ENCODE peak calls at places on chromosomes 12 and 14, in four cellular contexts. Y is fibroblast of lung, T is endothelial cell of umbilical vein, K is left ventricle myocardium inferior. U is an unnamed sample. For H3K4me1, the result is how much of the 10 kb centered on the place peaks cover.

GRCh38 chr14:102514987-102515733 is 5.6 kb upstream of the ANKRD9 start:
- DNase-seq in Y (no peak), T (no peak), K (no peak), U (no peak)

GRCh38 chr12:112546996-112547395 is 128.2 kb downstream of the PTPN11 start:
- DNase-seq in Y (no peak), T (no peak), K (no peak), U (no peak)

GRCh38 chr12:32399045-32399372 is 349 bp upstream of the FGD4 start:
- DNase-seq in Y (no peak), T (peak), K (no peak), U (no peak)

GRCh38 chr12:110122929-110123328 is 1.2 kb upstream of the IFT81 start:
- DNase-seq in Y (no peak), T (no peak), K (no peak), U (no peak)

GRCh38 chr12:8770499-8770898 is 51.9 kb upstream of the A2ML1 start:
- DNase-seq in Y (no peak), T (no peak), K (no peak), U (no peak)

GRCh38 chr14:55850803-55851202 is 267.4 kb upstream of the PELI2 start:
- DNase-seq in Y (peak), T (peak), K (no peak), U (no peak)

GRCh38 chr12:57864382-57864781 is 17.9 kb upstream of the CTDSP2 start:
- DNase-seq in Y (no peak), T (no peak), K (no peak), U (no peak)

GRCh38 chr12:4169522-4169921 is 104.0 kb upstream of the CCND2 start:
- DNase-seq in Y (no peak), T (no peak), K (no peak), U (no peak)

GRCh38 chr12:80946591-80946990 is 8.9 kb upstream of the LIN7A start:
- DNase-seq in Y (peak), T (peak), K (no peak), U (no peak)

GRCh38 chr14:21557084-21557901 is 22.6 kb downstream of the OR10G3 start:
- DNase-seq in Y (peak), T (peak), K (peak), U (peak)
- TF ChIP-seq CTCF in Y (peak), T (peak), K (peak), U (peak)

GRCh38 chr14:64885555-64885954 is 5.8 kb upstream of the SPTB start:
- DNase-seq in Y (no peak), T (no peak), K (no peak), U (no peak)

GRCh38 chr14:64878775-64879634 is 702 bp downstream of the SPTB start:
- DNase-seq in Y (no peak), T (no peak), K (no peak), U (no peak)

GRCh38 chr14:64875350-64875749 is 4.4 kb downstream of the SPTB start:
- DNase-seq in Y (no peak), T (no peak), K (no peak), U (no peak)

GRCh38 chr14:64880382-64881121 is 845 bp upstream of the SPTB start:
- DNase-seq in Y (no peak), T (peak), K (peak), U (peak)

GRCh38 chr14:64879635-64880381 is at the start of gene SPTB:
- DNase-seq in Y (no peak), T (no peak), K (peak), U (peak)
- H3K4me3 ChIP-seq in Y (peak), T (peak), K (peak), U (peak)

GRCh38 chr12:58920102-58920955 is at the start of gene LRIG3:
- DNase-seq in Y (peak), T (peak), K (peak), U (peak)
- H3K4me1 ChIP-seq in Y (under half), T (under half), K (half or more), U (under half)

GRCh38 chr14:37563189-37563588 is 31.9 kb downstream of the FOXA1 start:
- DNase-seq in Y (no peak), T (no peak), K (no peak), U (no peak)

GRCh38 chr14:37571391-37571790 is 23.7 kb downstream of the FOXA1 start:
- DNase-seq in Y (no peak), T (no peak), K (no peak), U (no peak)

GRCh38 chr14:37569729-37570128 is 25.3 kb downstream of the FOXA1 start:
- DNase-seq in Y (no peak), T (no peak), K (no peak), U (no peak)

GRCh38 chr14:37566811-37567371 is 28.2 kb downstream of the FOXA1 start:
- DNase-seq in Y (no peak), T (peak), K (no peak), U (no peak)

GRCh38 chr14:37565550-37565949 is 29.5 kb downstream of the FOXA1 start:
- DNase-seq in Y (no peak), T (no peak), K (no peak), U (no peak)
- TF ChIP-seq CTCF in Y (peak), T (no peak), K (no peak), U (no peak)

DNA sequence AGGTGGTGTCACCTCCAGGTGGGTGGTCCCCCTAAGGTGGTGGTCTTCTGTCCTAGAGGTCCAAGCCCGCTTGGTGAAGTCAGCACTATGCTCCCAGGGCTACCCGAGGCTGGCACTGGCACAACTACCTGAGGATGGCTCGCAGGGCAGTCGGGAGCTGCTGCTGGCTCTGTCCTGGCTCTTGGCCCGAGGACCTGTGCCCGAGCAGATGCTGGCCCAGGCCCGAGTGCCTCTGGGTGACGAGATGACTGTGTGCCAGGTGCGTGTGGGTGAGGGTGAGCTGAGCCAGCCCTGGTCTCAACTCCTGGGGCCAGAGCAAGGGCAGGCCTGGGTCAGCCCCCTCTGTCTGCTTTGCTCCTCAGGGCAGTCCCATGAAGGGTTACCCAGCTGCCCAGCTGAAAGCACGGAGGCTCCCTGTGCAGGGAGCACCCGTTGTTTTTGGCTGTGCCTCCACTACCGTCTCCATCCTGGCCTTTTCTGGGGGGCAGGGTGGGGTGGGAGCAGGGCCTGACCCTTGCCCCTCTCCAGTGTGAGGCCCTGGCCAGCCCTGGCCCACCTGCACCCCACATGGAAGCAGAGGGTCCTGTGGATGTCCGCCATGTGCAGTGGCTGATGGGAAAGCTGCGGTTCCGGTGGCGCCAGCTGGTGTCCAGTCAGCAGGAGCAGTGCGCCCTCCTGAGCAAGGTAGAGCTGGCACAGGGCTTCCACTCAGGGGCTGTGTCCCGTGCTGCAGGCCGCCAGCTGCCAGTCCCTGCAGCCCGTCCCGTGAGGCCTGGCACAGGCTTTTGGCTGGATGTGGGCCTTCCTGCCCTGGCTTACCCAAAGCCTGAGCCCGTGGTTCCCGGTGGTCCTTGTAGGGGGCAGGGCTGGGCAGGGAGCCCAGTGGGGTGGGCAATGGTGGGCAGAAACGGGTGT is 1.3 kb downstream of the TEDC1 start:
- DNase-seq in Y (no peak), T (no peak), K (peak), U (peak)
- H3K4me3 ChIP-seq in Y (no peak), T (no peak), K (peak), U (no peak)

GRCh38 chr14:103728721-103729120 is 13.1 kb downstream of the ZFYVE21 start:
- DNase-seq in Y (no peak), T (no peak), K (no peak), U (no peak)

GRCh38 chr14:103730490-103731035 is 15.0 kb downstream of the ZFYVE21 start:
- DNase-seq in Y (no peak), T (no peak), K (peak), U (peak)

GRCh38 chr14:103728141-103728540 is 12.5 kb downstream of the ZFYVE21 start:
- DNase-seq in Y (no peak), T (no peak), K (no peak), U (no peak)

GRCh38 chr14:103731481-103731880 is 15.9 kb downstream of the ZFYVE21 start:
- DNase-seq in Y (no peak), T (no peak), K (no peak), U (no peak)

GRCh38 chr14:103729496-103730448 is 14.2 kb downstream of the ZFYVE21 start:
- DNase-seq in Y (no peak), T (no peak), K (no peak), U (no peak)
- H3K4me1 ChIP-seq in Y (under half), T (under half), K (half or more), U (under half)

GRCh38 chr14:76917158-76917596 is 91.0 kb downstream of the LRRC74A start:
- DNase-seq in Y (peak), T (peak), K (peak), U (peak)
- TF ChIP-seq CTCF in Y (peak), T (peak), K (peak), U (peak)

GRCh38 chr14:74348735-74349463 is 628 bp downstream of the VRTN start:
- DNase-seq in Y (no peak), T (no peak), K (no peak), U (no peak)
- H3K4me3 ChIP-seq in Y (no peak), T (no peak), K (no peak), U (no peak)

GRCh38 chr12:114799574-114800487 is 115.9 kb upstream of the TBX3 start:
- DNase-seq in Y (peak), T (no peak), K (peak), U (peak)
- H3K4me1 ChIP-seq in Y (under half), T (under half), K (under half), U (under half)

DNA sequence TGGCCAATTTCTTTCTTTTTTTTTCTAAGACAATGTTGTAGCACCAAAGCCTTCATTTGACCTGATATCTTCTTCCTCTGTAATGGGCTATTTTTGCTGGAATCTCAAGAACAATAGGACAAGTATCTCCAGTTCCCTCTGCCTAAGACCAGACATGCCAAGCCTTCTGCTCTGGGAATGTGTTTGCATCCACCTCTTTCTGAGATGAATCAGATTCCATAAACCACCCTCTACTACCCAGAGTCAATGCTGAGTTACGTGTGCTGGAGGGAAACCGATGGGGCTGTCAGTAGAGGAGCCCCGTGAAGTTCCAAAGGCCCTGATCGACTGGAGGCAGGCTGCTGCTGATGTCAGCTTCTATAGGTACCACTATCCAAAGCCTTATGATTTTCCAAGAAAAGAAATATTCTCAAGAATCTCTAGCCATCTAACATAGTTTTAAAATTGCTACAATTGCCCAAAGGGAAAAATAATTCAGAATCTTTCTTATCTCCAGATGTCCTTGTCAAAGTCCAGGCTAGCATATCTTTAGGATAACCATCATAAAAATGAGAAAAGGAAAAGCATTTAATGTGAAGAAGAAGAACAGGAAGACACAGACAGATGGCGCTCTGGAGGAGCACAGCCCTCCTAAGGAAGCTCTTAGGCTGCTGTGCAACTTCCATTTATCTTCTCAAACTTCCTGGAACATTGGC is 101.9 kb downstream of the SLC8A3 start:
- DNase-seq in Y (peak), T (peak), K (no peak), U (peak)
- TF ChIP-seq CTCF in Y (peak), T (peak), K (peak), U (peak)